ENCODE peak calls at places on chromosome 21, in seven cellular contexts. X is GM12878, W is lower lobe of right lung, R is dorsolateral prefrontal cortex, B is PC-9, V is ascending aorta, E is OCI-LY7. M is an unnamed sample.

GRCh38 chr21:37338671-37339526 is 27.7 kb upstream of the DYRK1A start:
- DNase-seq in X (no peak), W (no peak), R (no peak), B (peak), V (no peak), E (no peak), M (peak)

GRCh38 chr21:15826147-15826780 is 96.5 kb downstream of the USP25 start:
- DNase-seq in X (peak), W (no peak), R (no peak), B (no peak), V (no peak), E (peak), M (peak)

GRCh38 chr21:33682992-33683627 is 40.8 kb downstream of the ITSN1 start:
- DNase-seq in X (no peak), W (no peak), R (no peak), B (peak), V (no peak), E (no peak), M (peak)

GRCh38 chr21:17523007-17523451 is 10.2 kb downstream of the CXADR start:
- DNase-seq in X (no peak), W (no peak), R (no peak), B (no peak), V (no peak), E (no peak), M (peak)

GRCh38 chr21:34960672-34961071 is 88.4 kb downstream of the RUNX1 start:
- DNase-seq in X (no peak), W (no peak), R (no peak), B (no peak), V (no peak), E (no peak), M (no peak)

GRCh38 chr21:37370152-37371040 is 3.8 kb downstream of the DYRK1A start:
- DNase-seq in X (no peak), W (no peak), R (no peak), B (no peak), V (no peak), E (peak), M (peak)

GRCh38 chr21:23308741-23309140 is 2298.5 kb downstream of the MRPL39 start:
- DNase-seq in X (no peak), W (no peak), R (no peak), B (no peak), V (no peak), E (no peak), M (no peak)

GRCh38 chr21:37071561-37072238 is 1.2 kb downstream of the PIGP start:
- DNase-seq in X (no peak), W (peak), R (no peak), B (no peak), V (peak), E (peak), M (peak)

GRCh38 chr21:16279658-16280581 is 550.1 kb downstream of the USP25 start:
- DNase-seq in X (no peak), W (no peak), R (no peak), B (no peak), V (no peak), E (no peak), M (peak)

GRCh38 chr21:38858429-38859205 is 52.9 kb downstream of the ETS2 start:
- DNase-seq in X (no peak), W (no peak), R (no peak), B (no peak), V (no peak), E (no peak), M (no peak)

GRCh38 chr21:14243877-14244276 is 27.9 kb downstream of the RBM11 start:
- DNase-seq in X (no peak), W (no peak), R (no peak), B (no peak), V (no peak), E (no peak), M (no peak)

GRCh38 chr21:34839070-34839820 is 170.5 kb downstream of the CLIC6 start:
- DNase-seq in X (no peak), W (no peak), R (no peak), B (no peak), V (no peak), E (no peak), M (no peak)

GRCh38 chr21:43771698-43772367 is 4.3 kb downstream of the CSTB start:
- DNase-seq in X (no peak), W (no peak), R (no peak), B (no peak), V (no peak), E (no peak), M (peak)

GRCh38 chr21:31550070-31550469 is 109.4 kb upstream of the SOD1 start:
- DNase-seq in X (no peak), W (no peak), R (no peak), B (no peak), V (no peak), E (no peak), M (no peak)

GRCh38 chr21:32463367-32463766 is 50.9 kb downstream of the EVA1C start:
- DNase-seq in X (no peak), W (no peak), R (no peak), B (no peak), V (no peak), E (no peak), M (peak)

GRCh38 chr21:15121655-15122120 is 56.9 kb upstream of the NRIP1 start:
- DNase-seq in X (no peak), W (peak), R (no peak), B (no peak), V (no peak), E (no peak), M (peak)

GRCh38 chr21:34630536-34631143 is 15.7 kb upstream of the RCAN1 start:
- DNase-seq in X (peak), W (no peak), R (no peak), B (peak), V (no peak), E (peak), M (peak)

GRCh38 chr21:31498985-31499384 is 154.9 kb upstream of the TIAM1 start:
- DNase-seq in X (no peak), W (no peak), R (no peak), B (no peak), V (no peak), E (no peak), M (peak)

GRCh38 chr21:30164796-30165195 is 1.8 kb downstream of the CLDN17 start:
- DNase-seq in X (no peak), W (no peak), R (no peak), B (no peak), V (no peak), E (no peak), M (no peak)

GRCh38 chr21:30408782-30409494 is 13.1 kb downstream of the KRTAP13-1 start:
- DNase-seq in X (no peak), W (peak), R (no peak), B (peak), V (no peak), E (no peak), M (peak)

GRCh38 chr21:26595971-26596370 is 22.9 kb upstream of the CYYR1 start:
- DNase-seq in X (no peak), W (no peak), R (no peak), B (no peak), V (no peak), E (no peak), M (no peak)

GRCh38 chr21:38486221-38486620 is 12.1 kb downstream of the ERG start:
- DNase-seq in X (no peak), W (no peak), R (no peak), B (no peak), V (no peak), E (no peak), M (peak)

GRCh38 chr21:28804089-28804670 is 188.5 kb downstream of the LTN1 start:
- DNase-seq in X (no peak), W (no peak), R (no peak), B (no peak), V (no peak), E (no peak), M (no peak)

GRCh38 chr21:17585875-17586450 is 26.7 kb downstream of the BTG3 start:
- DNase-seq in X (no peak), W (no peak), R (no peak), B (no peak), V (no peak), E (peak), M (peak)

GRCh38 chr21:16908087-16908486 is 604.8 kb upstream of the CXADR start:
- DNase-seq in X (no peak), W (no peak), R (no peak), B (peak), V (no peak), E (no peak), M (no peak)

GRCh38 chr21:36929622-36930021 is 36.8 kb downstream of the HLCS start:
- DNase-seq in X (no peak), W (no peak), R (peak), B (peak), V (no peak), E (no peak), M (peak)

GRCh38 chr21:34845521-34846213 is 176.9 kb downstream of the CLIC6 start:
- DNase-seq in X (peak), W (peak), R (no peak), B (peak), V (no peak), E (peak), M (peak)

GRCh38 chr21:33171584-33172169 is 58.1 kb upstream of the IFNAR2 start:
- DNase-seq in X (no peak), W (no peak), R (no peak), B (no peak), V (no peak), E (no peak), M (no peak)

GRCh38 chr21:26909972-26910371 is 56.9 kb downstream of the ADAMTS5 start:
- DNase-seq in X (no peak), W (no peak), R (no peak), B (no peak), V (no peak), E (no peak), M (peak)

GRCh38 chr21:16082038-16082816 is 352.4 kb downstream of the USP25 start:
- DNase-seq in X (no peak), W (no peak), R (no peak), B (no peak), V (no peak), E (peak), M (peak)

GRCh38 chr21:33075128-33075527 is 5.2 kb downstream of the OLIG1 start:
- DNase-seq in X (no peak), W (no peak), R (no peak), B (no peak), V (no peak), E (no peak), M (no peak)

GRCh38 chr21:40809673-40810072 is 37.3 kb downstream of the DSCAM start:
- DNase-seq in X (no peak), W (no peak), R (no peak), B (no peak), V (no peak), E (no peak), M (no peak)

GRCh38 chr21:14942801-14943490 is 121.9 kb downstream of the NRIP1 start:
- DNase-seq in X (no peak), W (no peak), R (no peak), B (no peak), V (no peak), E (no peak), M (peak)

GRCh38 chr21:34704119-34704518 is 35.3 kb downstream of the CLIC6 start:
- DNase-seq in X (no peak), W (no peak), R (no peak), B (no peak), V (no peak), E (no peak), M (no peak)

GRCh38 chr21:29406385-29406784 is 107.7 kb downstream of the BACH1 start:
- DNase-seq in X (no peak), W (no peak), R (no peak), B (no peak), V (no peak), E (no peak), M (no peak)

GRCh38 chr21:36927718-36928117 is 38.8 kb downstream of the HLCS start:
- DNase-seq in X (peak), W (peak), R (peak), B (peak), V (no peak), E (peak), M (peak)

GRCh38 chr21:26826801-26827200 is 18.4 kb downstream of the ADAMTS1 start:
- DNase-seq in X (no peak), W (no peak), R (no peak), B (no peak), V (no peak), E (no peak), M (no peak)

GRCh38 chr21:40053007-40053406 is 185.8 kb downstream of the PCP4 start:
- DNase-seq in X (no peak), W (no peak), R (peak), B (no peak), V (no peak), E (no peak), M (no peak)

DNA sequence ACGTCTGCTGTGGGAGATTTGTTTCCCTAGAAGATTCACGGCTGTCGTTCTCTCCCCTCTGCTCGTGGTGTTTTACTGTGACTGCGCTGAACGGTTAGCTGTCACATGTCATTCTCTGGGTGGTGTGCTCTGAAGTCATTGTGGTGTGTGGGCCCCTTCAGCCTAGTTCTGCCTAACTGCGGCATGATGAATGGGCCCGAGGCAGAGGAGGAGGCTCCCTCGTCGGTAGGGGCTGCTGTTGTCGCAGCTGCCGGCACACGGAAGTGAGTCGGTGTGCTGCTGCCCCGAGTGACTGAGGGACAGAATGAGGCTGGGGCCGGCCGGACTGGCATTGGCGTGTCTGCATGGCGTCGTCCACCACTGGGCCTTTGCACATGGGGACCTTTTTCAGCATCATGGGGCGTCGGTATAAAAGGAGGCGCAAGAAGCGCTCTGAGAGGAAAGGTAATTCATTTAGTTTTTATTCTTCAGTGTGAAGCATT is 77.9 kb downstream of the ADARB1 start:
- DNase-seq in X (no peak), W (peak), R (no peak), B (no peak), V (no peak), E (peak), M (peak)
- TF ChIP-seq CTCF in X (peak), W (peak), R (no peak), B (no peak), V (peak), E (peak), M (peak)

GRCh38 chr21:42541174-42541573 is 27.5 kb downstream of the SLC37A1 start:
- DNase-seq in X (no peak), W (no peak), R (no peak), B (no peak), V (no peak), E (no peak), M (no peak)

GRCh38 chr21:42538479-42539275 is 25.0 kb downstream of the SLC37A1 start:
- DNase-seq in X (no peak), W (no peak), R (no peak), B (no peak), V (no peak), E (peak), M (no peak)

GRCh38 chr21:42540396-42540795 is 26.7 kb downstream of the SLC37A1 start:
- DNase-seq in X (no peak), W (no peak), R (peak), B (no peak), V (no peak), E (no peak), M (no peak)

GRCh38 chr21:42539342-42539741 is 25.7 kb downstream of the SLC37A1 start:
- DNase-seq in X (no peak), W (no peak), R (no peak), B (no peak), V (no peak), E (no peak), M (no peak)

DNA sequence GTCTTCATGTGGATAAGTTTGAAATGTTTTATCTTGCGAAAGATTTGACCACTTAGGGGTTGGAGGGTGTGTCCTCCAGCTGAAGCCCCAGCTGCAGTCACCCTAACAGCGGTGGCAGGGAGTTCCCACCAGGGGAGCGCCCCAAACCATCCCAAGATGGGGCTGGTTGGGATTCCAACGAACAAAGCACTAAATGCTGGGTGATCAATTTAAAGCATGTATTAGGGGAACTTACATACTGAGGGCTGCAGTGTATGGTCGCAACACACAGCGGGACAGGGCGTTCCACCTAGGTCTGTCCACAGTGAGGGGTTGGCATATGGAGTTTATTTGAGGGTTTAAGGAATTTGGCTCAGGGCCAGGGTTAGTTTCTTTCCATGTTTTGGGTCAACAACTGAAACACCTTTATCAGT is 26.3 kb downstream of the SLC37A1 start:
- DNase-seq in X (no peak), W (no peak), R (no peak), B (no peak), V (no peak), E (peak), M (no peak)
- H3K4me3 ChIP-seq in X (no peak), W (no peak), R (no peak), B (no peak), V (no peak), E (no peak), M (no peak)

GRCh38 chr21:42233067-42233981 is 14.4 kb downstream of the ABCG1 start:
- DNase-seq in X (peak), W (peak), R (peak), B (no peak), V (peak), E (peak), M (peak)
- TF ChIP-seq CTCF in X (peak), W (peak), R (no peak), B (no peak), V (peak), E (peak), M (peak)

DNA sequence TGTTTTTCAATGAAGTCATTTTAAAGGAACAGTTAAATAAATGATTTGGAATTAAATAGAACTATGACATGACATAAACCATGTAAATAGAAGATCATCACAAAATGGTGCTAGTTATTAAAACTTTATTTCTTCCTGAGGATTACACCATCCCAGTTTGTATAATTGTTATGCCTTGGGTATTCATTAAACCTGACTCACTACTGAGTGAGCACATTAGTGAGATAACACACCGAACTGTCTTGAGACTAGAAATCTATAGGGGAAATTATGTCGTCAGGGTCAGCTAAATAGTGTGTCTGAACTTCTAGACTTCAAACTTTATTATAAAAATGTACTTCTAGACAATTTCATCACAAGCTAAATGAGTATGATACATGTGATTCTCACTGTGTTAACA is 189.4 kb downstream of the NCAM2 start:
- DNase-seq in X (no peak), W (no peak), R (no peak), B (no peak), V (no peak), E (no peak), M (no peak)
- H3K4me3 ChIP-seq in X (no peak), W (no peak), R (no peak), B (no peak), V (no peak), E (no peak), M (no peak)

GRCh38 chr21:45270306-45270821 is 17.3 kb downstream of the POFUT2 start:
- DNase-seq in X (no peak), W (no peak), R (peak), B (no peak), V (no peak), E (no peak), M (peak)
- TF ChIP-seq CTCF in X (no peak), W (no peak), R (no peak), B (peak), V (no peak), E (peak), M (peak)

DNA sequence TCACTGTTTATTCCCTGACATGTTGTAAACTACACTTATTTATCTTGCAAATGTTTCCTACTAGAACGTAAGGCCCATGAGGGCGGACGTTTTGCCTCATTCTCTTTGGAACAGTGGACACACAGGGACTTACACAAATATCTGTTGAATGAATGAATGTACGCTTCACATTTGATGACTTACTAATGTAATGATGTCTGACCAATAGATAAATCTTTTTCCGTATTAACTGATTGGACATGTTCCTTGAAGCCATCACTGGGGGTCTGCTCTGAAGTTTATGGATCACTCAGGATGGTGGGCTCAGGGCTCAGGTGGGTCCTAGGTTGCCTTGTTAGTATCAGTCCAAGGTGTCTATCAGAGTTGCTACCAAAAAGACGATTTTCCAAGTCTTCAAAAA is 763.2 kb upstream of the TPTE start:
- DNase-seq in X (no peak), W (no peak), R (no peak), B (no peak), V (no peak), E (no peak), M (no peak)
- H3K4me3 ChIP-seq in X (no peak), W (no peak), R (no peak), B (no peak), V (no peak), E (no peak), M (no peak)

M was measured in choroid plexus epithelial cell.